ENCODE peak calls at places on chromosomes 13 and 19, in six cellular contexts. T, W, J, U, C and A are unnamed samples. For H3K27me3, the result is how much of the 10 kb centered on the place peaks cover.

GRCh38 chr13:98303858-98304257 is 126.8 kb upstream of the RNF113B start:
- DNase-seq in W (no peak), U (no peak), T (no peak), C (peak), J (no peak), A (no peak)

GRCh38 chr13:46899801-46900200 is 2.9 kb upstream of the HTR2A start:
- DNase-seq in C (no peak), J (no peak), W (no peak), T (no peak), U (no peak), A (no peak)

GRCh38 chr19:12913871-12914690 is 5.0 kb downstream of the SYCE2 start:
- DNase-seq in C (no peak), J (no peak), U (peak), T (no peak), W (peak), A (no peak)

GRCh38 chr13:34469212-34469983 is 472.7 kb upstream of the NBEA start:
- DNase-seq in J (no peak), T (no peak), W (no peak), U (no peak), C (peak), A (peak)

GRCh38 chr13:89602655-89603054 is 1744.8 kb upstream of the MIR17HG start:
- DNase-seq in W (no peak), J (no peak), U (no peak), C (no peak), T (no peak), A (no peak)

GRCh38 chr19:46834984-46835383 is 15.7 kb downstream of the AP2S1 start:
- DNase-seq in W (no peak), J (no peak), T (no peak), U (no peak), C (no peak), A (no peak)

GRCh38 chr13:79987323-79987722 is 353.6 kb downstream of the SPRY2 start:
- DNase-seq in U (no peak), C (no peak), T (no peak), W (no peak), J (no peak), A (peak)

GRCh38 chr19:55078996-55079395 is 3.3 kb downstream of the EPS8L1 start:
- DNase-seq in W (no peak), J (no peak), T (no peak), C (no peak), U (no peak), A (no peak)

GRCh38 chr13:44739120-44739519 is 163.0 kb upstream of the TSC22D1 start:
- DNase-seq in C (no peak), J (no peak), T (no peak), W (no peak), U (no peak), A (no peak)

GRCh38 chr19:44748426-44749254 is at the start of gene BCL3:
- DNase-seq in W (peak), J (no peak), C (peak), T (no peak), U (peak), A (no peak)

GRCh38 chr19:5515737-5516136 is 52.0 kb downstream of the TINCR start:
- DNase-seq in C (no peak), J (no peak), T (no peak), U (no peak), W (no peak), A (no peak)

GRCh38 chr19:41554902-41555301 is 21.1 kb upstream of the CEACAM21 start:
- DNase-seq in T (no peak), W (no peak), U (no peak), J (no peak), C (peak), A (no peak)

GRCh38 chr19:50565984-50566903 is 2.0 kb downstream of the LRRC4B start:
- DNase-seq in T (no peak), C (no peak), J (no peak), W (no peak), U (peak), A (no peak)

GRCh38 chr19:3397266-3398022 is 31.1 kb downstream of the NFIC start:
- DNase-seq in C (peak), U (peak), W (no peak), T (no peak), J (no peak), A (no peak)

GRCh38 chr13:93172109-93172508 is 54.5 kb upstream of the GPC6 start:
- DNase-seq in C (no peak), U (peak), T (no peak), J (no peak), W (no peak), A (no peak)

GRCh38 chr19:29145756-29146155 is 67.2 kb downstream of the UQCRFS1 start:
- DNase-seq in C (no peak), T (no peak), J (no peak), W (no peak), U (peak), A (no peak)

GRCh38 chr13:58495668-58496067 is 864.1 kb downstream of the PCDH17 start:
- DNase-seq in W (no peak), T (no peak), U (no peak), J (no peak), C (peak), A (no peak)
- H3K27me3 ChIP-seq in W (under half), T (under half), U (under half), J (under half), C (under half), A (under half)

GRCh38 chr19:400976-401835 is 7.7 kb downstream of the C2CD4C start:
- DNase-seq in W (no peak), U (no peak), J (no peak), C (no peak), T (no peak), A (no peak)
- H3K27me3 ChIP-seq in W (under half), U (under half), J (under half), C (under half), T (under half), A (under half)

GRCh38 chr19:17526922-17527321 is 15.5 kb downstream of the PGLS start:
- DNase-seq in T (no peak), W (no peak), J (no peak), C (no peak), U (no peak), A (no peak)

GRCh38 chr19:17527326-17527725 is 15.9 kb downstream of the PGLS start:
- DNase-seq in T (no peak), W (no peak), U (no peak), C (no peak), J (no peak), A (no peak)

GRCh38 chr19:17528610-17529009 is 17.2 kb downstream of the PGLS start:
- DNase-seq in J (no peak), W (no peak), T (no peak), C (no peak), U (no peak), A (no peak)

GRCh38 chr19:17530586-17530985 is 19.1 kb downstream of the PGLS start:
- DNase-seq in U (no peak), C (no peak), W (no peak), T (no peak), J (no peak), A (no peak)

DNA sequence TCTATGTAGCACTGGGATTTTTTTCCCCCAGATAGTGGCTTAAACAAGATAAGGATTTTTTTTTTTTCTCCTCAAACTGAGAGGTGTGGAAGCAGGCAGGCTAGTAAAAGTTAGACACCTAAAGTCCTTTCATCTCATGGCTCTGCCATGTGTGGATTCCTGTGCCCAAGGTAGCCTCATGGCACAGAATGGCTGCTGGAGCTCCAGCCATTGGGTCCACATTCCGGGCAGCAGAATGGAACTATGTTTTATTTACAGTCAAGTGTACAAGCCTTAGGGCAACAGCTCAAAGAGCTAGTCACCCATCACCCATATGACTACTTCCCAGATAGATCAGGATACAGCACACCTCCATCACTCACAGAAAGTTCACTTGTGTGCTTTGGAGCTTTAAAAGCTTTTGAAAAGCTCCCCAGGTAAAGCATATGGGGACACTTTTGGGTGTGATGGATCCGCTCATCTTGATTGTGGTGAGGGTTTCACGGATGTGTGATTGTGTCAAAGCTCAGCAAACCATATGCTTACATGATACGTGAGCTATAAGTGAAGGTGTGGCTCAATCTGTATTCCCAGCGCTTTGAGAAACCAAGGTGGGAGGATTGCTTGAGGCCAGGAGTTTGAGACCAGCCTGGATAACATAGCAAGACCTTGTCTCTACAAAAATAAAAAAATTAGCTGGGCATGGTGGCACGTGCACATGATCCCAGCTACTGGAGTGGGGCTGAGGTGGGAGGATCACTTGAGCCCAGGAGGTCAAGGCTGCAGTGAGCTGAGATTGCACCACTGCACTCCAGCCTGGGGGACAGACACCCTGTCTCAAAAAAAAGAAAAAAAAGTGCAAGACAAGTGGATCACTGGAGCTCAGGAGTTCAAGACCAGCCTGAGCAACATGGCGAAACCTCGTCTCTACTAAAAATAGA is 18.1 kb downstream of the PGLS start:
- DNase-seq in J (no peak), W (no peak), C (no peak), U (no peak), T (no peak), A (no peak)
- H3K27me3 ChIP-seq in J (under half), W (under half), C (under half), U (under half), T (under half), A (under half)

DNA sequence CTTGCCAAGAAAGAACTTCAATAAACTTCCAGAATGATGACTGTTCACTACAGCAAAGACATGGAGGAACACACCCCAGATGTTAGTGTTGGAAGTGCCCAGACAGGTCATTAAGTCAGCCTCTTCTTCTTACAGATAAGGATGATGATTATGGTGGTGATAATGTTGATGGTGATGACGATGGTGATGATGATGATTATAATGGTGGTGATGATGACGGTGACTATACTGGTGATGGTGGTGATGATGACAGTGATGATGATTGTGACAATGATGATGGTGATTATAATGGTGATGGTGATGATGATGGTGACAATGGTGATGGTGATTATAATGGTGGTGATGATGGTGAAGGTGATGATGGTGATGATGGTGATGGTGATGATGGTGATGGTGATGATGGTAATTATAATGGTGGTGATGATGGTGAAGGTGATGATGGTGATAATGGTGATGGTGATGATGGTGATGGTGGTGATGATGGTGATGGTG is 8.4 kb downstream of the C13orf46 start:
- DNase-seq in T (no peak), C (no peak), U (no peak), J (no peak), W (no peak), A (no peak)
- H3K27me3 ChIP-seq in T (under half), C (under half), U (under half), J (under half), W (under half), A (under half)

DNA sequence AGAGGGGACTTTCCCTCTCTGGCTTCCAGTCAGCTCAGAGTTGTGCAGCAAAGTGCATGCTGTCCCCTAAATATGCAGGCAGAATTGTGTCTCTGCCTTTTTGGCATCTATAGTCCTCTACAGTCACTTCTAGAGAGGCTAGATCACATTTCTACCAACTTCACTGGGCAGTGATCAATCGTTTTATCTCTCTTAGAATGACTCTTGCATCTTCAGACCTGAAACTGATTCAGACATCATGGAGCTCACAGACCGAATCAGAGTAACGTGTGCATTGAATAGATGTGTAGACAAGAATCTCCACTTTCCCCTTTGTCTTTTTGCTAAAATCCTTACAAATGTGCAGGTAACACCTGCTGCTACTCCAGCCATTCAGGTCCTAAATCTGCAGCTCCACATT is 6.2 kb downstream of the ZNF253 start:
- DNase-seq in J (no peak), C (no peak), T (no peak), U (no peak), W (no peak), A (no peak)
- H3K27me3 ChIP-seq in J (under half), C (under half), T (under half), U (under half), W (under half), A (under half)

GRCh38 chr19:2287585-2287984 is 5.6 kb upstream of the PEAK3 start:
- DNase-seq in W (no peak), U (no peak), C (no peak), J (no peak), T (no peak), A (no peak)

GRCh38 chr19:2289714-2290435 is 7.9 kb upstream of the PEAK3 start:
- DNase-seq in J (no peak), W (peak), T (no peak), C (no peak), U (peak), A (no peak)

GRCh38 chr19:2290441-2291184 is 8.6 kb upstream of the PEAK3 start:
- DNase-seq in C (no peak), U (peak), J (no peak), T (no peak), W (no peak), A (no peak)

GRCh38 chr19:2288010-2288742 is 6.2 kb upstream of the PEAK3 start:
- DNase-seq in C (no peak), J (no peak), T (no peak), U (no peak), W (no peak), A (no peak)

DNA sequence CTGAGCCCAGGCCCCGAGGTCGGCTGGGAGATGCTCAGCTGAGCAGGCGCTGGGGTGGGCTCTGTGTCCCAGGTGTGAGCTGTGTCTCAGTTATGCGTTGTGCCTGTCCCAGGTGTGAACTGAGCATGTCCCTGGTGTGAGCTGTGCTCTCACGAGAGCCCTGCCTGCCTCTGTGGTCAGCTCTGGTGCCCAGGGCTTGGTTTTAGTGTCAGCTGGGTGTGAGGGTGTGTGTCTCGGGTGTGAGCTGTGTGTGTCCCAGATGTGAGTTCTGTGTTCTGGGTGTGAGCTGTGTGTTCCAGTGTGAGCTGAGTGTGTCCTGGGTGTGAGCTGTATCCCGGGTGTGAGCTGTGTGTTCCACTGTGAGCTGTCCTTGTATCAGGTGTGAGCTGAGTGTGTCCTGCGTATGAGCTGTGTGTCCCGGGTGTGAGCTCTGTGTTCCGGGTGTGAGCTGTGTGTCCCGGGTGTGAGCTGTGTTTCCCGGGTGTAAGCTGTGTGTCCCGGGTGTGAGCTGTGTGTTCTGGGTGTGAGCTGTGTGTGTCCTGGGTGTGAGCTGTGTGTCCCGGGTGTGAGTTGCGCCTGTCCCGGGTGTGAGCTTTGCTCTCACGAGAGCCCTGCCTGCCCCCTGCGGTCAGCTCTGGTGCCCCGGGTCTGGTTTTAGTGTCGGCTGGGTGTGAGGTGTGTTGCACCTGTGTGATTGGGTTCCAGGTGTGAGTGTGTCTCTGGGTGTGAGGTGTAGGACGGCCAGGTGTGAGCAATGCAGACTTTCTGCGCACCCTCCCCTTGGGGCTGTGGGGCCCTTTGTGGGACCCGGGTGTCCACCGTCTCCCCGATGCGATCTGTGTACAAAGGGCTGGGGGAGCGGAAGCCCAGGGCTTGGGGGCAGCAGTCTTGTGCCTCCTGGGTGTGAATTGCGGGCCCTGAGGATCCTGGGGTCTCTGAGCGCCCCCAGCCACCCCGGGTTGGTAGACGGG is 7.1 kb upstream of the PEAK3 start:
- DNase-seq in C (no peak), T (no peak), W (no peak), J (no peak), U (no peak), A (no peak)
- H3K27me3 ChIP-seq in C (half or more), T (under half), W (under half), J (half or more), U (half or more), A (half or more)